ENCODE peak calls at places on chromosomes 4 and X, in five cellular contexts. One of them, this sample, is unnamed.

GRCh38 chrX:100695302-100695701 is 36.6 kb downstream of the SYTL4 start:
- DNase-seq in PC-3: peak
- DNase-seq in MM.1S: no peak
- DNase-seq in OCI-LY7: no peak
- DNase-seq in GM23248: no peak
- DNase-seq in this sample: no peak

GRCh38 chrX:103797691-103798090 is 21.1 kb downstream of the PLP1 start:
- DNase-seq in GM23248: peak
- DNase-seq in MM.1S: no peak
- DNase-seq in PC-3: peak
- DNase-seq in OCI-LY7: no peak
- DNase-seq in this sample: no peak

GRCh38 chr4:48909697-48910096 is 3.1 kb upstream of the OCIAD2 start:
- DNase-seq in MM.1S: no peak
- DNase-seq in OCI-LY7: no peak
- DNase-seq in GM23248: peak
- DNase-seq in PC-3: peak
- DNase-seq in this sample: no peak

GRCh38 chr4:138188406-138189084 is 53.6 kb downstream of the SLC7A11 start:
- DNase-seq in MM.1S: no peak
- DNase-seq in OCI-LY7: no peak
- DNase-seq in PC-3: no peak
- DNase-seq in GM23248: peak
- DNase-seq in this sample: no peak

GRCh38 chr4:106063009-106063408 is 167.7 kb downstream of the NPNT start:
- DNase-seq in GM23248: peak
- DNase-seq in OCI-LY7: no peak
- DNase-seq in PC-3: peak
- DNase-seq in MM.1S: no peak
- DNase-seq in this sample: no peak

GRCh38 chrX:49286136-49286535 is 16.5 kb downstream of the PPP1R3F start:
- DNase-seq in MM.1S: no peak
- DNase-seq in PC-3: no peak
- DNase-seq in OCI-LY7: no peak
- DNase-seq in GM23248: no peak
- DNase-seq in this sample: no peak

GRCh38 chr4:38757945-38758344 is 24.8 kb downstream of the TLR10 start:
- DNase-seq in GM23248: no peak
- DNase-seq in MM.1S: peak
- DNase-seq in PC-3: peak
- DNase-seq in OCI-LY7: peak
- DNase-seq in this sample: peak

GRCh38 chr4:20354120-20354519 is 102.4 kb downstream of the SLIT2 start:
- DNase-seq in PC-3: no peak
- DNase-seq in MM.1S: no peak
- DNase-seq in GM23248: no peak
- DNase-seq in OCI-LY7: no peak
- DNase-seq in this sample: peak

DNA sequence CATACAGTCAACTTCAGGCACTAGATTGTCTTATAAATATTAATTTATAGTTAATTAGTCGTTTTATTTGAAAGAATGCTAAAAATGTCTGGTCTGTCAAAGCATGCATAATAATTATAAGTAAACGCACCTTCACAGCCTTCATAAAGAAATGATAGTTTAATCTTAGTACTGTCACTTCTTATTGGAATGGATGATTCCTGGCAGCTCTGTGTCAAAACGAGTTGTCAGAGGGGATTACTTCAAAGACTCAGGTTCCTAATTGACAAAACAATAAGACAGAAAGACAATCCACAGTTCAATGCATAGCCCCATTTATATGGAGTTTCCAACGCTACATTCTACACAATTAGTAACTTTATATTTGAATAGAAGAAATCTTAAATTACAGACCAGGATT is 461.3 kb upstream of the TECRL start:
- DNase-seq in OCI-LY7: no peak
- DNase-seq in MM.1S: no peak
- DNase-seq in GM23248: no peak
- DNase-seq in PC-3: no peak
- DNase-seq in this sample: no peak
- TF ChIP-seq EZH2phosphoT487 in OCI-LY7: no peak
- TF ChIP-seq EZH2phosphoT487 in MM.1S: no peak
- TF ChIP-seq EZH2phosphoT487 in GM23248: no peak
- TF ChIP-seq EZH2phosphoT487 in PC-3: no peak
- TF ChIP-seq EZH2phosphoT487 in this sample: no peak

DNA sequence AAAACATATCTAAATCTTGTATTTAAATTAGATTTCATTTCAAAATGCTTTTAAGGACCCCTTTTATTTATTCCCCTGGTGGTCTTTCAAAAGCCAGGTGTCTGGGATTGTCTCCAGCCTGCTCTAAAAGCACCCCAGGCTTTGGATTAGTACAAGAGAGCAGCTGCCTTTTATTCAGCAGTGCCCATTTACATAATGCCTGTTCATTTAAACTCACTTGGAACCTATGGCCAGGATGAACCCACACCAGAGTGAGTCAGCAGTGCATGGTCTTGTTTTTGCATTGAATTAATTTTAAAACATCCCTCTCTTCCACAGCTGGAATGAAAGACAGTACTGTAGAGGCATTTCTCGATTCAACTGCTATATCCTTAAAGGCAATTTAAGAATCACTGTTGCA is 64.1 kb upstream of the TENM3 start:
- DNase-seq in GM23248: peak
- DNase-seq in OCI-LY7: no peak
- DNase-seq in PC-3: no peak
- DNase-seq in MM.1S: no peak
- DNase-seq in this sample: peak
- TF ChIP-seq EZH2phosphoT487 in GM23248: no peak
- TF ChIP-seq EZH2phosphoT487 in OCI-LY7: no peak
- TF ChIP-seq EZH2phosphoT487 in PC-3: no peak
- TF ChIP-seq EZH2phosphoT487 in MM.1S: no peak
- TF ChIP-seq EZH2phosphoT487 in this sample: no peak

GRCh38 chr4:47839259-47839658 is 1.4 kb upstream of the CORIN start:
- DNase-seq in OCI-LY7: peak
- DNase-seq in MM.1S: peak
- DNase-seq in GM23248: peak
- DNase-seq in PC-3: no peak
- DNase-seq in this sample: peak
- TF ChIP-seq EZH2phosphoT487 in OCI-LY7: no peak
- TF ChIP-seq EZH2phosphoT487 in MM.1S: no peak
- TF ChIP-seq EZH2phosphoT487 in GM23248: no peak
- TF ChIP-seq EZH2phosphoT487 in PC-3: no peak
- TF ChIP-seq EZH2phosphoT487 in this sample: no peak

GRCh38 chr4:186772936-186773335 is 49.3 kb upstream of the FAT1 start:
- DNase-seq in MM.1S: no peak
- DNase-seq in OCI-LY7: no peak
- DNase-seq in PC-3: no peak
- DNase-seq in GM23248: no peak
- DNase-seq in this sample: no peak
- TF ChIP-seq EZH2phosphoT487 in MM.1S: no peak
- TF ChIP-seq EZH2phosphoT487 in OCI-LY7: no peak
- TF ChIP-seq EZH2phosphoT487 in PC-3: no peak
- TF ChIP-seq EZH2phosphoT487 in GM23248: no peak
- TF ChIP-seq EZH2phosphoT487 in this sample: no peak